ENCODE peak calls at places on chromosome 16, in five cellular contexts. One of them, this sample, is unnamed.

GRCh38 chr16:81035975-81036750 is 521 bp downstream of the ATMIN start:
- DNase-seq in HepG2: peak
- DNase-seq in HCT116: no peak
- DNase-seq in endothelial cell of umbilical vein: peak
- DNase-seq in H1: peak
- DNase-seq in this sample: peak

GRCh38 chr16:28931801-28932225 is at the start of gene CD19:
- DNase-seq in endothelial cell of umbilical vein: no peak
- DNase-seq in HCT116: no peak
- DNase-seq in H1: no peak
- DNase-seq in HepG2: no peak
- DNase-seq in this sample: peak

GRCh38 chr16:50718061-50718760 is 23.7 kb upstream of the CYLD start:
- DNase-seq in endothelial cell of umbilical vein: no peak
- DNase-seq in HCT116: no peak
- DNase-seq in HepG2: no peak
- DNase-seq in H1: no peak
- DNase-seq in this sample: no peak

GRCh38 chr16:29007865-29008593 is 23.2 kb downstream of the LAT start:
- DNase-seq in endothelial cell of umbilical vein: no peak
- DNase-seq in H1: no peak
- DNase-seq in HepG2: no peak
- DNase-seq in HCT116: no peak
- DNase-seq in this sample: peak

GRCh38 chr16:56369202-56369601 is 56.1 kb downstream of the AMFR start:
- DNase-seq in HCT116: no peak
- DNase-seq in HepG2: no peak
- DNase-seq in endothelial cell of umbilical vein: no peak
- DNase-seq in H1: no peak
- DNase-seq in this sample: no peak

GRCh38 chr16:9072806-9073341 is 18.6 kb upstream of the HAPSTR1 start:
- DNase-seq in HepG2: no peak
- DNase-seq in H1: no peak
- DNase-seq in HCT116: no peak
- DNase-seq in endothelial cell of umbilical vein: no peak
- DNase-seq in this sample: no peak

GRCh38 chr16:83968483-83968865 is 430 bp downstream of the NECAB2 start:
- DNase-seq in H1: no peak
- DNase-seq in HCT116: no peak
- DNase-seq in HepG2: no peak
- DNase-seq in endothelial cell of umbilical vein: no peak
- DNase-seq in this sample: no peak

GRCh38 chr16:8952281-8952751 is 11.4 kb downstream of the USP7 start:
- DNase-seq in endothelial cell of umbilical vein: no peak
- DNase-seq in HCT116: no peak
- DNase-seq in HepG2: no peak
- DNase-seq in H1: no peak
- DNase-seq in this sample: no peak

GRCh38 chr16:28063047-28063521 is 430 bp downstream of the GSG1L start:
- DNase-seq in H1: peak
- DNase-seq in endothelial cell of umbilical vein: no peak
- DNase-seq in HCT116: no peak
- DNase-seq in HepG2: no peak
- DNase-seq in this sample: peak

GRCh38 chr16:83015871-83016270 is 389.1 kb downstream of the CDH13 start:
- DNase-seq in HepG2: no peak
- DNase-seq in endothelial cell of umbilical vein: no peak
- DNase-seq in HCT116: no peak
- DNase-seq in H1: no peak
- DNase-seq in this sample: no peak

GRCh38 chr16:66295761-66296546 is 70.5 kb upstream of the CDH5 start:
- DNase-seq in HCT116: no peak
- DNase-seq in HepG2: no peak
- DNase-seq in endothelial cell of umbilical vein: no peak
- DNase-seq in H1: no peak
- DNase-seq in this sample: no peak

GRCh38 chr16:51556694-51557327 is 405.7 kb upstream of the SALL1 start:
- DNase-seq in endothelial cell of umbilical vein: no peak
- DNase-seq in H1: no peak
- DNase-seq in HepG2: no peak
- DNase-seq in HCT116: no peak
- DNase-seq in this sample: peak

GRCh38 chr16:73771196-73771595 is 525.4 kb upstream of the PSMD7 start:
- DNase-seq in HCT116: no peak
- DNase-seq in endothelial cell of umbilical vein: no peak
- DNase-seq in H1: no peak
- DNase-seq in HepG2: no peak
- DNase-seq in this sample: no peak

GRCh38 chr16:71895679-71896385 is 501 bp downstream of the IST1 start:
- DNase-seq in endothelial cell of umbilical vein: no peak
- DNase-seq in HCT116: no peak
- DNase-seq in H1: no peak
- DNase-seq in HepG2: no peak
- DNase-seq in this sample: peak

GRCh38 chr16:69064164-69064563 is 41.3 kb upstream of the HAS3 start:
- DNase-seq in HCT116: peak
- DNase-seq in endothelial cell of umbilical vein: no peak
- DNase-seq in HepG2: no peak
- DNase-seq in H1: no peak
- DNase-seq in this sample: no peak

GRCh38 chr16:68802190-68802589 is 41.1 kb upstream of the TANGO6 start:
- DNase-seq in endothelial cell of umbilical vein: no peak
- DNase-seq in HCT116: no peak
- DNase-seq in H1: no peak
- DNase-seq in HepG2: no peak
- DNase-seq in this sample: no peak

GRCh38 chr16:66752379-66752778 is 970 bp upstream of the DYNC1LI2 start:
- DNase-seq in HCT116: no peak
- DNase-seq in H1: no peak
- DNase-seq in endothelial cell of umbilical vein: no peak
- DNase-seq in HepG2: no peak
- DNase-seq in this sample: no peak

GRCh38 chr16:78288915-78289314 is 189.5 kb downstream of the WWOX start:
- DNase-seq in H1: no peak
- DNase-seq in HCT116: no peak
- DNase-seq in HepG2: no peak
- DNase-seq in endothelial cell of umbilical vein: no peak
- DNase-seq in this sample: no peak

GRCh38 chr16:87366288-87366687 is 17.3 kb downstream of the FBXO31 start:
- DNase-seq in H1: no peak
- DNase-seq in HCT116: no peak
- DNase-seq in HepG2: no peak
- DNase-seq in endothelial cell of umbilical vein: no peak
- DNase-seq in this sample: no peak

GRCh38 chr16:15482068-15482747 is 47.8 kb downstream of the BMERB1 start:
- DNase-seq in endothelial cell of umbilical vein: peak
- DNase-seq in HCT116: peak
- DNase-seq in H1: no peak
- DNase-seq in HepG2: peak
- DNase-seq in this sample: peak

GRCh38 chr16:26642047-26642664 is 424.6 kb upstream of the C16orf82 start:
- DNase-seq in endothelial cell of umbilical vein: no peak
- DNase-seq in HCT116: no peak
- DNase-seq in HepG2: no peak
- DNase-seq in H1: no peak
- DNase-seq in this sample: no peak

GRCh38 chr16:59459811-59460210 is 725.7 kb upstream of the GOT2 start:
- DNase-seq in endothelial cell of umbilical vein: peak
- DNase-seq in HCT116: no peak
- DNase-seq in H1: no peak
- DNase-seq in HepG2: no peak
- DNase-seq in this sample: peak

GRCh38 chr16:20675488-20676267 is 21.8 kb downstream of the ACSM1 start:
- DNase-seq in HepG2: peak
- DNase-seq in H1: peak
- DNase-seq in endothelial cell of umbilical vein: peak
- DNase-seq in HCT116: peak
- DNase-seq in this sample: no peak

GRCh38 chr16:91484-91883 is 13.5 kb downstream of the MPG start:
- DNase-seq in HCT116: no peak
- DNase-seq in endothelial cell of umbilical vein: no peak
- DNase-seq in HepG2: no peak
- DNase-seq in H1: no peak
- DNase-seq in this sample: no peak

GRCh38 chr16:19432429-19432828 is 14.7 kb downstream of the TMC5 start:
- DNase-seq in endothelial cell of umbilical vein: no peak
- DNase-seq in HCT116: peak
- DNase-seq in H1: no peak
- DNase-seq in HepG2: peak
- DNase-seq in this sample: peak

GRCh38 chr16:56848955-56849689 is 15.9 kb upstream of the SLC12A3 start:
- DNase-seq in H1: no peak
- DNase-seq in endothelial cell of umbilical vein: peak
- DNase-seq in HepG2: peak
- DNase-seq in HCT116: no peak
- DNase-seq in this sample: no peak

GRCh38 chr16:77298638-77299360 is 99.6 kb downstream of the SYCE1L start:
- DNase-seq in HepG2: no peak
- DNase-seq in H1: no peak
- DNase-seq in HCT116: no peak
- DNase-seq in endothelial cell of umbilical vein: peak
- DNase-seq in this sample: peak

GRCh38 chr16:4962716-4963115 is 4.6 kb downstream of the SEC14L5 start:
- DNase-seq in endothelial cell of umbilical vein: no peak
- DNase-seq in HepG2: no peak
- DNase-seq in HCT116: no peak
- DNase-seq in H1: no peak
- DNase-seq in this sample: no peak

GRCh38 chr16:85372627-85373372 is 240.3 kb upstream of the GSE1 start:
- DNase-seq in endothelial cell of umbilical vein: no peak
- DNase-seq in HCT116: no peak
- DNase-seq in HepG2: peak
- DNase-seq in H1: no peak
- DNase-seq in this sample: peak

GRCh38 chr16:70160821-70161220 is 12.8 kb upstream of the CLEC18C start:
- DNase-seq in H1: no peak
- DNase-seq in endothelial cell of umbilical vein: no peak
- DNase-seq in HepG2: no peak
- DNase-seq in HCT116: no peak
- DNase-seq in this sample: no peak

GRCh38 chr16:70162041-70162451 is 11.5 kb upstream of the CLEC18C start:
- DNase-seq in HCT116: no peak
- DNase-seq in HepG2: peak
- DNase-seq in endothelial cell of umbilical vein: peak
- DNase-seq in H1: no peak
- DNase-seq in this sample: peak

GRCh38 chr16:70159355-70160348 is 13.9 kb upstream of the CLEC18C start:
- DNase-seq in HCT116: no peak
- DNase-seq in HepG2: no peak
- DNase-seq in H1: no peak
- DNase-seq in endothelial cell of umbilical vein: peak
- DNase-seq in this sample: no peak

GRCh38 chr16:70161350-70161749 is 12.2 kb upstream of the CLEC18C start:
- DNase-seq in endothelial cell of umbilical vein: peak
- DNase-seq in H1: no peak
- DNase-seq in HCT116: no peak
- DNase-seq in HepG2: no peak
- DNase-seq in this sample: no peak

DNA sequence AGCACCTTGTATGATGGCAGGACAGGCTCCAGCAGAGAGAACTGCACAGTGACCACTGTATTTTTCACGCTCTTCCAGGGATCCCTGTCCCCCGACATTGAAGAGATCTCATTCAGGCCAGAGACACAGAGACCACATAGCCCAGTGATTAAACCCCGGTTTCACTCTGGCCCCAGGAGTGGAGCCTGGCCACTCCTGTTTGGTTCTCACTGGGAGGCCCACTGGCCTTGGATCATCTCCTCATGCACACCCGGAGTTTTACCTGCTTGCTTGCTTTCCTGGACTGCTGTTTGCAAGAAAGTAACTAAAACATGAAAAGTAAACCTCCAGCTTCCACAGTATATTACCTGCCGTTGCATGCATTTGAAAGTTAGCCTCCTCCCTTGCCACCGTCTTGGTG is 13.2 kb upstream of the CLEC18C start:
- DNase-seq in HepG2: no peak
- DNase-seq in HCT116: no peak
- DNase-seq in H1: no peak
- DNase-seq in endothelial cell of umbilical vein: no peak
- DNase-seq in this sample: no peak
- TF ChIP-seq MAX in HepG2: no peak
- TF ChIP-seq MAX in HCT116: no peak
- TF ChIP-seq MAX in H1: no peak
- TF ChIP-seq MAX in endothelial cell of umbilical vein: no peak
- TF ChIP-seq MAX in this sample: no peak

GRCh38 chr16:79297297-79297696 is 303.2 kb downstream of the MAF start:
- DNase-seq in H1: no peak
- DNase-seq in endothelial cell of umbilical vein: no peak
- DNase-seq in HepG2: no peak
- DNase-seq in HCT116: no peak
- DNase-seq in this sample: no peak

GRCh38 chr16:79296491-79296890 is 304.0 kb downstream of the MAF start:
- DNase-seq in HCT116: no peak
- DNase-seq in endothelial cell of umbilical vein: no peak
- DNase-seq in HepG2: no peak
- DNase-seq in H1: no peak
- DNase-seq in this sample: no peak

GRCh38 chr16:79295746-79296145 is 304.8 kb downstream of the MAF start:
- DNase-seq in HepG2: no peak
- DNase-seq in endothelial cell of umbilical vein: no peak
- DNase-seq in HCT116: no peak
- DNase-seq in H1: no peak
- DNase-seq in this sample: no peak

GRCh38 chr16:79293831-79294230 is 306.7 kb downstream of the MAF start:
- DNase-seq in HepG2: no peak
- DNase-seq in HCT116: no peak
- DNase-seq in H1: no peak
- DNase-seq in endothelial cell of umbilical vein: no peak
- DNase-seq in this sample: no peak

DNA sequence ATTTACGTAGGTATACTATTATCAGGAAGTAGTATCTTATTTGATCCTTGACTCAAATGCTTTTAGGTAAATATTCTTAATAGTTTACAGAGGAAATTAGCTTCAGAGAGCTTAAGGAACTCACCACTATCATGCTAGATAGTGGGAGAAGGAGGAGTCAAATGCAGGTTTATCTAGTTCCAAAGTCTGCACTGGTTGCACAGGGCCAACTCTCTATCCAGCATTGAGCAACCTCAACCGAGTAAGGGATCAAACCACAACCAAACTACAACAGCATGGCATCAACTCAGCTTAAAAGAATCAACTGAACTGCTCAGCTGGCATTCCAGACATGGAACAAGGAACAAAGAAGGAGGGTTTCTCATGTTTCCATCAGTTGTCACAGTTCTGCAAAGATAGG is 306.0 kb downstream of the MAF start:
- DNase-seq in HCT116: no peak
- DNase-seq in endothelial cell of umbilical vein: no peak
- DNase-seq in H1: no peak
- DNase-seq in HepG2: peak
- DNase-seq in this sample: no peak
- TF ChIP-seq POLR2A in HCT116: no peak
- TF ChIP-seq POLR2A in endothelial cell of umbilical vein: no peak
- TF ChIP-seq POLR2A in H1: no peak
- TF ChIP-seq POLR2A in HepG2: no peak
- TF ChIP-seq POLR2A in this sample: no peak

GRCh38 chr16:13997526-13997925 is 73.6 kb upstream of the MRTFB start:
- DNase-seq in HCT116: no peak
- DNase-seq in H1: no peak
- DNase-seq in endothelial cell of umbilical vein: no peak
- DNase-seq in HepG2: no peak
- DNase-seq in this sample: no peak
- TF ChIP-seq MAX in HCT116: no peak
- TF ChIP-seq MAX in H1: no peak
- TF ChIP-seq MAX in endothelial cell of umbilical vein: no peak
- TF ChIP-seq MAX in HepG2: no peak
- TF ChIP-seq MAX in this sample: no peak

GRCh38 chr16:30052671-30053372 is 12.7 kb upstream of the ALDOA start:
- DNase-seq in HCT116: peak
- DNase-seq in HepG2: peak
- DNase-seq in H1: peak
- DNase-seq in endothelial cell of umbilical vein: peak
- DNase-seq in this sample: peak
- TF ChIP-seq POLR2A in HCT116: no peak
- TF ChIP-seq POLR2A in HepG2: no peak
- TF ChIP-seq POLR2A in H1: no peak
- TF ChIP-seq POLR2A in endothelial cell of umbilical vein: no peak
- TF ChIP-seq POLR2A in this sample: peak